ENCODE peak calls at places on chromosome 11, in ten cellular contexts. Z is cardiac fibroblast; S is A549; T is fibroblast of lung; B is Karpas-422; V is CD4-positive, alpha-beta memory T cell; P is fibroblast of mammary gland; N is GM06990; C is SJSA1; F is heart left ventricle. U is an unnamed sample.
A peak's percentile ranks its signal among the peaks of the same experiment; 100 is the strongest.

GRCh38 chr11:109490953-109491733 is 69.2 kb downstream of the C11orf87 start:
- DNase-seq in Z (no peak), S (no peak), T (peak; percentile 77), B (peak; percentile 68), V (no peak), P (no peak), N (no peak), C (no peak), F (no peak), U (peak; percentile 86)

GRCh38 chr11:105296386-105296785 is 156.8 kb upstream of the CARD18 start:
- DNase-seq in Z (no peak), S (no peak), T (no peak), B (no peak), V (no peak), P (no peak), N (no peak), C (no peak), F (no peak), U (no peak)

GRCh38 chr11:91141655-91142054 is 918.8 kb upstream of the CHORDC1 start:
- DNase-seq in Z (no peak), S (no peak), T (no peak), B (no peak), V (no peak), P (no peak), N (no peak), C (no peak), F (no peak), U (no peak)

GRCh38 chr11:32297629-32298028 is 137.7 kb downstream of the WT1 start:
- DNase-seq in Z (peak; percentile 69), S (peak; percentile 44), T (peak; percentile 23), B (peak; percentile 87), V (peak; percentile 6), P (peak; percentile 60), N (no peak), C (no peak), F (no peak), U (no peak)

GRCh38 chr11:19889531-19889930 is 176.9 kb downstream of the NAV2 start:
- DNase-seq in Z (no peak), S (no peak), T (peak; percentile 74), B (no peak), V (no peak), P (no peak), N (no peak), C (no peak), F (no peak), U (no peak)

GRCh38 chr11:20013346-20014066 is 146.8 kb downstream of the DBX1 start:
- DNase-seq in Z (peak; percentile 36), S (no peak), T (peak; percentile 38), B (no peak), V (no peak), P (no peak), N (no peak), C (no peak), F (peak; percentile 53), U (no peak)

GRCh38 chr11:132220464-132220863 is 850.0 kb downstream of the NTM start:
- DNase-seq in Z (peak; percentile 69), S (no peak), T (peak; percentile 93), B (no peak), V (no peak), P (peak; percentile 41), N (no peak), C (no peak), F (no peak), U (no peak)

GRCh38 chr11:10117709-10118341 is 176.2 kb downstream of the SBF2 start:
- DNase-seq in Z (peak; percentile 81), S (no peak), T (peak; percentile 67), B (no peak), V (no peak), P (peak; percentile 79), N (no peak), C (no peak), F (no peak), U (no peak)

GRCh38 chr11:77654770-77655434 is 17.3 kb upstream of the CLNS1A start:
- DNase-seq in Z (no peak), S (no peak), T (peak; percentile 52), B (no peak), V (no peak), P (no peak), N (no peak), C (no peak), F (no peak), U (no peak)

GRCh38 chr11:105827906-105828305 is 194.1 kb downstream of the MSANTD4 start:
- DNase-seq in Z (no peak), S (no peak), T (no peak), B (no peak), V (no peak), P (no peak), N (no peak), C (no peak), F (no peak), U (no peak)

GRCh38 chr11:69086152-69086551 is 37.4 kb downstream of the TPCN2 start:
- DNase-seq in Z (peak; percentile 16), S (no peak), T (no peak), B (no peak), V (no peak), P (peak; percentile 57), N (no peak), C (no peak), F (no peak), U (no peak)

GRCh38 chr11:12592283-12592682 is 81.9 kb upstream of the TEAD1 start:
- DNase-seq in Z (no peak), S (no peak), T (no peak), B (no peak), V (no peak), P (no peak), N (no peak), C (no peak), F (no peak), U (no peak)

GRCh38 chr11:73645972-73646631 is at the start of gene PLEKHB1:
- DNase-seq in Z (no peak), S (no peak), T (no peak), B (no peak), V (no peak), P (peak; percentile 44), N (no peak), C (no peak), F (no peak), U (peak; percentile 38)

GRCh38 chr11:133026952-133027351 is 505.3 kb downstream of the OPCML start:
- DNase-seq in Z (no peak), S (no peak), T (no peak), B (no peak), V (no peak), P (no peak), N (no peak), C (no peak), F (no peak), U (no peak)

GRCh38 chr11:95365346-95365745 is 134.3 kb upstream of the SESN3 start:
- DNase-seq in Z (peak; percentile 15), S (no peak), T (no peak), B (no peak), V (no peak), P (no peak), N (no peak), C (no peak), F (no peak), U (no peak)

GRCh38 chr11:95363189-95363588 is 132.2 kb upstream of the SESN3 start:
- DNase-seq in Z (no peak), S (no peak), T (no peak), B (no peak), V (no peak), P (no peak), N (no peak), C (no peak), F (no peak), U (no peak)

GRCh38 chr11:95364324-95365295 is 133.6 kb upstream of the SESN3 start:
- DNase-seq in Z (peak; percentile 50), S (peak; percentile 69), T (peak; percentile 66), B (no peak), V (no peak), P (peak; percentile 54), N (no peak), C (no peak), F (no peak), U (peak; percentile 23)

GRCh38 chr11:95361180-95361579 is 130.2 kb upstream of the SESN3 start:
- DNase-seq in Z (no peak), S (no peak), T (no peak), B (no peak), V (no peak), P (no peak), N (no peak), C (no peak), F (no peak), U (no peak)

DNA sequence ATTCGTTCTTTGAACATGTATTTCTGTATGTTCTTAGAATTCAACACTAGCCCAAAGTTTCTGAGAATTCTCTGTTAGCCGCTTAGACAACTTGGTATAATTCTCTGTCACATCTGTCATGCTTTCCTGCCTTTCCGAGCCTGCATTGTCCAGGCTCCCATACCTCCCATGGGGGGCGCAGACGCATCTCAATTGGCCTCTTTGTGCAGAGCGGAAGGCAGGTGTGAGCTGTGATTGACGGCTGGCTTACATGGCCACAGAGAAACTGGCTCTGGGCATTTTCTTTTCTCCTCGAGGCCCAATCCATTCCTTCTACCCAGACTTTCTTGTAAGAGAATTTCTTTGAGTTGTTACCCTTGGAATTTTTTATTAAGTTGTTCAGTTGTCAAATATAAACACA is 132.7 kb upstream of the SESN3 start:
- DNase-seq in Z (no peak), S (no peak), T (no peak), B (no peak), V (no peak), P (no peak), N (no peak), C (no peak), F (no peak), U (no peak)
- H3K4me3 ChIP-seq in Z (no peak overlapping the region), S (no peak overlapping the region), T (no peak overlapping the region), B (no peak overlapping the region), V (no peak overlapping the region), P (no peak overlapping the region), N (no peak overlapping the region), C (no peak overlapping the region), F (no peak overlapping the region), U (no peak overlapping the region)

GRCh38 chr11:74949748-74950127 is 672 bp downstream of the SPCS2 start:
- DNase-seq in Z (peak; percentile 33), S (no peak), T (peak; percentile 44), B (peak; percentile 53), V (no peak), P (peak; percentile 14), N (no peak), C (no peak), F (no peak), U (no peak)
- H3K4me3 ChIP-seq in Z (peak overlapping the region; percentile 95), S (peak overlapping the region; percentile 80), T (peak overlapping the region; percentile 98), B (peak overlapping the region; percentile 86), V (peak overlapping the region; percentile 78), P (peak overlapping the region; percentile 87), N (peak overlapping the region; percentile 99), C (peak overlapping the region; percentile 71), F (peak overlapping the region; percentile 85), U (peak overlapping the region; percentile 100)

DNA sequence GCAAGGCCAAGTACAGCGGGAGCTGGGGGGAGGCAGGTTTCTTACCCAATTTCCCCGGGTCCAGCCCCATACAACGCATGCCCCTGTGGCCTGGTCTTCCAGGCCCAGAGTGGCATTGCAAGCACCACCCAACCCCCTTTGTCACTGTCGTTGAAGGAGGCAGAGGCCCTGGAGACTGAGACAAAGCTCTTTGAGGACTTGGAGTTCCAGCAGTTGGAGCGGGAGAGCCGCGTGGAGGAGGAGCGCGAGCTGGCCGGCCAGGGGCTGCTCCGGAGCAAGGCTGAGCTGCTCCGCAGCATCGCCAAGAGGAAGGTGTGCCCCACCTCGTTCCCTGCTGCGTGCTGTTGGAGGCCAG is 27.8 kb downstream of the PHLDB1 start:
- DNase-seq in Z (no peak), S (no peak), T (no peak), B (no peak), V (no peak), P (no peak), N (no peak), C (no peak), F (no peak), U (no peak)
- H3K4me3 ChIP-seq in Z (no peak overlapping the region), S (no peak overlapping the region), T (no peak overlapping the region), B (no peak overlapping the region), V (no peak overlapping the region), P (no peak overlapping the region), N (no peak overlapping the region), C (no peak overlapping the region), F (peak overlapping the region; percentile 13), U (peak overlapping the region; percentile 6)

GRCh38 chr11:62402994-62403393 is 15.8 kb upstream of the SCGB1A1 start:
- DNase-seq in Z (no peak), S (no peak), T (no peak), B (no peak), V (no peak), P (no peak), N (no peak), C (no peak), F (no peak), U (no peak)
- H3K4me3 ChIP-seq in Z (no peak overlapping the region), S (no peak overlapping the region), T (no peak overlapping the region), B (no peak overlapping the region), V (no peak overlapping the region), P (no peak overlapping the region), N (no peak overlapping the region), C (no peak overlapping the region), F (no peak overlapping the region), U (no peak overlapping the region)